ENCODE peak calls at places on chromosomes 7 and 10, in six cellular contexts. One of them, this sample, is unnamed.

GRCh38 chr7:152615052-152615741 is 60.7 kb downstream of the XRCC2 start:
- DNase-seq in Panc1: no peak
- DNase-seq in GM23338: no peak
- DNase-seq in SK-N-SH: peak; percentile 92
- DNase-seq in HL-60: no peak
- DNase-seq in GM12892: no peak
- DNase-seq in this sample: no peak

GRCh38 chr10:12194752-12195271 is 879 bp downstream of the NUDT5 start:
- DNase-seq in HL-60: no peak
- DNase-seq in GM12892: no peak
- DNase-seq in SK-N-SH: peak; percentile 35
- DNase-seq in Panc1: no peak
- DNase-seq in GM23338: peak; percentile 40
- DNase-seq in this sample: peak; percentile 89

GRCh38 chr7:34550996-34551395 is 107.0 kb upstream of the NPSR1 start:
- DNase-seq in GM23338: no peak
- DNase-seq in Panc1: no peak
- DNase-seq in GM12892: no peak
- DNase-seq in HL-60: no peak
- DNase-seq in SK-N-SH: no peak
- DNase-seq in this sample: no peak

GRCh38 chr10:70502406-70502805 is 23.8 kb downstream of the PALD1 start:
- DNase-seq in HL-60: no peak
- DNase-seq in Panc1: no peak
- DNase-seq in GM23338: no peak
- DNase-seq in SK-N-SH: no peak
- DNase-seq in GM12892: no peak
- DNase-seq in this sample: no peak

GRCh38 chr10:110610308-110610774 is 33.8 kb upstream of the RBM20 start:
- DNase-seq in GM12892: no peak
- DNase-seq in HL-60: no peak
- DNase-seq in Panc1: no peak
- DNase-seq in SK-N-SH: peak; percentile 69
- DNase-seq in GM23338: peak; percentile 94
- DNase-seq in this sample: no peak

GRCh38 chr7:40572810-40573470 is 438.1 kb downstream of the SUGCT start:
- DNase-seq in HL-60: no peak
- DNase-seq in GM12892: no peak
- DNase-seq in Panc1: no peak
- DNase-seq in GM23338: no peak
- DNase-seq in SK-N-SH: no peak
- DNase-seq in this sample: no peak

GRCh38 chr7:67267914-67268313 is 271.3 kb downstream of the TYW1 start:
- DNase-seq in GM12892: no peak
- DNase-seq in Panc1: no peak
- DNase-seq in GM23338: no peak
- DNase-seq in SK-N-SH: no peak
- DNase-seq in HL-60: no peak
- DNase-seq in this sample: no peak

GRCh38 chr7:1697499-1698125 is 27.5 kb downstream of the ELFN1 start:
- DNase-seq in GM12892: no peak
- DNase-seq in HL-60: no peak
- DNase-seq in GM23338: no peak
- DNase-seq in SK-N-SH: peak; percentile 9
- DNase-seq in Panc1: no peak
- DNase-seq in this sample: peak; percentile 18

GRCh38 chr7:23167691-23168090 is 14.2 kb upstream of the NUP42 start:
- DNase-seq in Panc1: no peak
- DNase-seq in SK-N-SH: no peak
- DNase-seq in GM12892: no peak
- DNase-seq in GM23338: no peak
- DNase-seq in HL-60: no peak
- DNase-seq in this sample: no peak

GRCh38 chr7:44306608-44307007 is 18.8 kb downstream of the CAMK2B start:
- DNase-seq in Panc1: no peak
- DNase-seq in GM12892: no peak
- DNase-seq in SK-N-SH: no peak
- DNase-seq in HL-60: peak; percentile 12
- DNase-seq in GM23338: no peak
- DNase-seq in this sample: no peak

GRCh38 chr7:19362099-19362498 is 216.9 kb upstream of the FERD3L start:
- DNase-seq in HL-60: no peak
- DNase-seq in GM12892: no peak
- DNase-seq in Panc1: no peak
- DNase-seq in GM23338: no peak
- DNase-seq in SK-N-SH: no peak
- DNase-seq in this sample: no peak

GRCh38 chr10:133394801-133395221 is 854 bp downstream of the MTG1 start:
- DNase-seq in SK-N-SH: peak; percentile 54
- DNase-seq in HL-60: no peak
- DNase-seq in GM23338: no peak
- DNase-seq in Panc1: no peak
- DNase-seq in GM12892: no peak
- DNase-seq in this sample: no peak

GRCh38 chr7:151483700-151483960 is 36.1 kb downstream of the RHEB start:
- DNase-seq in SK-N-SH: no peak
- DNase-seq in GM12892: no peak
- DNase-seq in HL-60: no peak
- DNase-seq in GM23338: no peak
- DNase-seq in Panc1: no peak
- DNase-seq in this sample: no peak

GRCh38 chr7:131897016-131897789 is 340.8 kb upstream of the PODXL start:
- DNase-seq in Panc1: no peak
- DNase-seq in SK-N-SH: peak; percentile 16
- DNase-seq in GM23338: peak; percentile 42
- DNase-seq in HL-60: no peak
- DNase-seq in GM12892: no peak
- DNase-seq in this sample: no peak

DNA sequence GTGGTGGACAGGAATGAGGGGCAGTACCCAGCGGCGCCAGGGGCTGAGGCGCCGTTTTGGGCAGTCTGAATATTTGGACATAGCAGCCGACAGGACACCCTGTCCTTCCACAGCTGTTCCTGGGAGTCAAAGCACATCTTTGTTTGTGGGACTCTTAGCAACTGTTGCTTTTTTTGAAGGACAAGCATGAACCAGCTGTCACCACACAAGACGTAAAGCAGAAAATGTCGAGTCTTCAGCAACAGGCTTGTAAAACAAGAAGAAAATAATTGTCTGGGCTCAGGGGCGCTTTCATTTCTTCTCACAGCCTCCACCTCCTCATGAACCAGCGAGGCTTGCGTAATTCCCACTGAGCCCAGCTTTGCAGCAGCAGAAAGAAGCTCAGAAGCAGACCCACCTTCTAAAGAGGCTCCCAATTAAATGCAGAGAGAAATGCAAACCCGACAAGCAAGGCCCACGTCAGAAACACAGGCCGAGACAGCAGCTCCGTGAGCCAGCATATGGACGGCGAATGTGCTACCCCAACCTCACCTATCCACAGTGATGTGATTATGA is 68.9 kb upstream of the DNAAF5 start:
- DNase-seq in Panc1: no peak
- DNase-seq in GM12892: no peak
- DNase-seq in GM23338: no peak
- DNase-seq in SK-N-SH: no peak
- DNase-seq in HL-60: no peak
- DNase-seq in this sample: no peak
- TF ChIP-seq POLR2AphosphoS5 in Panc1: no peak
- TF ChIP-seq POLR2AphosphoS5 in GM12892: no peak
- TF ChIP-seq POLR2AphosphoS5 in GM23338: no peak
- TF ChIP-seq POLR2AphosphoS5 in SK-N-SH: no peak
- TF ChIP-seq POLR2AphosphoS5 in HL-60: no peak
- TF ChIP-seq POLR2AphosphoS5 in this sample: no peak

GRCh38 chr7:92884218-92884617 is 47.8 kb upstream of the CDK6 start:
- DNase-seq in Panc1: no peak
- DNase-seq in HL-60: no peak
- DNase-seq in SK-N-SH: no peak
- DNase-seq in GM23338: no peak
- DNase-seq in GM12892: no peak
- DNase-seq in this sample: no peak
- TF ChIP-seq POLR2AphosphoS5 in Panc1: no peak
- TF ChIP-seq POLR2AphosphoS5 in HL-60: no peak
- TF ChIP-seq POLR2AphosphoS5 in SK-N-SH: no peak
- TF ChIP-seq POLR2AphosphoS5 in GM23338: no peak
- TF ChIP-seq POLR2AphosphoS5 in GM12892: no peak
- TF ChIP-seq POLR2AphosphoS5 in this sample: no peak

GRCh38 chr10:11018426-11018818 is 750 bp downstream of the CELF2 start:
- DNase-seq in GM12892: no peak
- DNase-seq in Panc1: no peak
- DNase-seq in HL-60: no peak
- DNase-seq in SK-N-SH: no peak
- DNase-seq in GM23338: peak; percentile 21
- DNase-seq in this sample: peak; percentile 89
- TF ChIP-seq POLR2AphosphoS5 in GM12892: no peak
- TF ChIP-seq POLR2AphosphoS5 in Panc1: no peak
- TF ChIP-seq POLR2AphosphoS5 in HL-60: no peak
- TF ChIP-seq POLR2AphosphoS5 in SK-N-SH: no peak
- TF ChIP-seq POLR2AphosphoS5 in GM23338: no peak
- TF ChIP-seq POLR2AphosphoS5 in this sample: no peak

GRCh38 chr10:101031796-101032636 is 982 bp downstream of the SFXN3 start:
- DNase-seq in GM23338: peak; percentile 84
- DNase-seq in SK-N-SH: peak; percentile 80
- DNase-seq in GM12892: peak; percentile 65
- DNase-seq in Panc1: no peak
- DNase-seq in HL-60: peak; percentile 69
- DNase-seq in this sample: peak; percentile 83

GRCh38 chr10:101029520-101030309 is 1.2 kb downstream of the PDZD7 start:
- DNase-seq in GM23338: peak; percentile 72
- DNase-seq in HL-60: no peak
- DNase-seq in Panc1: no peak
- DNase-seq in GM12892: no peak
- DNase-seq in SK-N-SH: no peak
- DNase-seq in this sample: peak; percentile 76

GRCh38 chr10:101032637-101033201 is 1.7 kb downstream of the SFXN3 start:
- DNase-seq in Panc1: no peak
- DNase-seq in HL-60: no peak
- DNase-seq in GM12892: no peak
- DNase-seq in GM23338: no peak
- DNase-seq in SK-N-SH: peak; percentile 83
- DNase-seq in this sample: peak; percentile 73

GRCh38 chr10:101030492-101031127 is 319 bp downstream of the PDZD7 start:
- DNase-seq in SK-N-SH: peak; percentile 53
- DNase-seq in GM23338: peak; percentile 57
- DNase-seq in GM12892: no peak
- DNase-seq in Panc1: no peak
- DNase-seq in HL-60: no peak
- DNase-seq in this sample: no peak

DNA sequence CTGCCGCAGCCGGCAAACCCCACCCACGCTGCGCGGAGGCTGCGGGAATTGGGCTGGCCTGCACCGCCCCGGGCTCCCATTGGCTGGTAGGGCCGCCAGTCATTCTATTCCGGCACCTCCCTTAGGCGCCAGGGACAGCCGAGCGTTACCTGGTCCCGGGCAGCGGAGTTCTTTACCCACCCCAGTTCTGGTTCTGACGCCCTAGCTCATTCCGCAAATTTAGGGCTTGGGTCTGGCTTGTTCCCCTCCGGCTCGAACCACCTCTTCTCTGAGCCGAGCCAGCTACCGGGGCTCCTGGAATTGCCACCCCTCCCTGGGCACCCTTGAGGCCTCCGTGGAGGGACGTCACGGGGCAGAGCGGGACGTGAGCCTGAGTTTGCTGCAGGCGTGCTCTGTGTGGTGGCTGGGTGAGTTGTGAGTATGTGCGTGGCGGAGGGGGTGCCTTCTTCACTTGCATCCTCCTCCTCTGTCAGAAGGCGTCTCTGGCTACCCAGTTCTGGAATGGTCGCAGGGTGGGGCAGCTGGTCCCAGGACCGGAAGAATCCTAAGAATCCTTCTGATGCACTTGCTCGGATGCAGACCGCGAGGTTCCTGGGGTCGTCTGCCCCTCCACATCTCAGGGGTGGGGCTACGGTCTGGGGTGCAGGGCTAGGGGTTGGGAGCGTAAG is at the start of the genes PDZD7 and SFXN3:
- DNase-seq in SK-N-SH: peak; percentile 97
- DNase-seq in Panc1: no peak
- DNase-seq in HL-60: peak; percentile 82
- DNase-seq in GM12892: peak; percentile 98
- DNase-seq in GM23338: peak; percentile 97
- DNase-seq in this sample: peak; percentile 98
- TF ChIP-seq POLR2AphosphoS5 in SK-N-SH: no peak
- TF ChIP-seq POLR2AphosphoS5 in Panc1: no peak
- TF ChIP-seq POLR2AphosphoS5 in HL-60: no peak
- TF ChIP-seq POLR2AphosphoS5 in GM12892: no peak
- TF ChIP-seq POLR2AphosphoS5 in GM23338: no peak
- TF ChIP-seq POLR2AphosphoS5 in this sample: peak; percentile 54

GRCh38 chr10:29860159-29860558 is 199.2 kb downstream of the JCAD start:
- DNase-seq in HL-60: no peak
- DNase-seq in GM23338: no peak
- DNase-seq in Panc1: no peak
- DNase-seq in SK-N-SH: no peak
- DNase-seq in GM12892: no peak
- DNase-seq in this sample: no peak

GRCh38 chr10:29859521-29860130 is 199.8 kb downstream of the JCAD start:
- DNase-seq in HL-60: no peak
- DNase-seq in GM23338: no peak
- DNase-seq in SK-N-SH: no peak
- DNase-seq in GM12892: no peak
- DNase-seq in Panc1: no peak
- DNase-seq in this sample: no peak

GRCh38 chr10:29857843-29858242 is 201.5 kb downstream of the JCAD start:
- DNase-seq in GM12892: no peak
- DNase-seq in HL-60: no peak
- DNase-seq in Panc1: no peak
- DNase-seq in GM23338: no peak
- DNase-seq in SK-N-SH: no peak
- DNase-seq in this sample: no peak

GRCh38 chr10:29856295-29856694 is 203.1 kb downstream of the JCAD start:
- DNase-seq in GM23338: no peak
- DNase-seq in Panc1: no peak
- DNase-seq in GM12892: no peak
- DNase-seq in HL-60: no peak
- DNase-seq in SK-N-SH: no peak
- DNase-seq in this sample: no peak

GRCh38 chr10:29858352-29859267 is 200.8 kb downstream of the JCAD start:
- DNase-seq in SK-N-SH: peak; percentile 31
- DNase-seq in Panc1: peak; percentile 39
- DNase-seq in GM23338: peak; percentile 72
- DNase-seq in HL-60: no peak
- DNase-seq in GM12892: no peak
- DNase-seq in this sample: no peak
- TF ChIP-seq POLR2AphosphoS5 in SK-N-SH: peak; percentile 40
- TF ChIP-seq POLR2AphosphoS5 in Panc1: no peak
- TF ChIP-seq POLR2AphosphoS5 in GM23338: no peak
- TF ChIP-seq POLR2AphosphoS5 in HL-60: no peak
- TF ChIP-seq POLR2AphosphoS5 in GM12892: no peak
- TF ChIP-seq POLR2AphosphoS5 in this sample: no peak

DNA sequence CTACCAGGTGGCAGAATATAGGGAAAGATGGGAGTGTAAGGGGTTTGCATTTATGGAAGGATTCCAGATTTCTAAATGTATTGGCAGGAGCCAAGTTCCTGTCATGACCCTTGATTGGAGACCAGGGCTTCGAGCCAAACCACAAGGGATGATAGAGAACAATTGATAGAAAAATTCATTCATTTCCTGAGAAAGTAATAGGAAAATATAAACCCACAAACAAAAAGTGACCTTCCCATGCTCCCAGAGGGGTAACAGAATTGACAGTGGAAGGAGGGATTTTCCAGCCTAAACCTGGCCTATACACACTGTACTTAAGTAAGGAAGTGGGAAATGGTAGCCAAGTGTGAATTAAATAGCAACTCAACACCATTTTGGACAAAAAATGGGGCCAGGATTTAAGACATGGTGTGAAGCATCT is 22.4 kb upstream of the IFIT2 start:
- DNase-seq in HL-60: no peak
- DNase-seq in GM12892: no peak
- DNase-seq in Panc1: no peak
- DNase-seq in SK-N-SH: no peak
- DNase-seq in GM23338: no peak
- DNase-seq in this sample: no peak
- TF ChIP-seq POLR2AphosphoS5 in HL-60: no peak
- TF ChIP-seq POLR2AphosphoS5 in GM12892: no peak
- TF ChIP-seq POLR2AphosphoS5 in Panc1: no peak
- TF ChIP-seq POLR2AphosphoS5 in SK-N-SH: peak; percentile 45
- TF ChIP-seq POLR2AphosphoS5 in GM23338: no peak
- TF ChIP-seq POLR2AphosphoS5 in this sample: no peak